ENCODE peak calls at places on chromosome 21, in six cellular contexts. One of them, this sample, is unnamed.

GRCh38 chr21:46561448-46562095 is 43.3 kb downstream of the S100B start:
- DNase-seq in fibroblast of lung: no peak
- DNase-seq in MM.1S: no peak
- DNase-seq in IMR-90: no peak
- DNase-seq in PC-3: no peak
- DNase-seq in H1: no peak
- DNase-seq in this sample: no peak

GRCh38 chr21:42255825-42256224 is 36.9 kb downstream of the ABCG1 start:
- DNase-seq in fibroblast of lung: no peak
- DNase-seq in MM.1S: no peak
- DNase-seq in PC-3: no peak
- DNase-seq in H1: no peak
- DNase-seq in IMR-90: no peak
- DNase-seq in this sample: no peak

GRCh38 chr21:46413365-46413696 is 45.4 kb upstream of the DIP2A start:
- DNase-seq in MM.1S: no peak
- DNase-seq in PC-3: no peak
- DNase-seq in IMR-90: no peak
- DNase-seq in fibroblast of lung: no peak
- DNase-seq in H1: no peak
- DNase-seq in this sample: no peak

GRCh38 chr21:38140192-38140905 is 116.4 kb upstream of the KCNJ15 start:
- DNase-seq in MM.1S: no peak
- DNase-seq in fibroblast of lung: peak; percentile 25
- DNase-seq in H1: no peak
- DNase-seq in PC-3: peak; percentile 30
- DNase-seq in IMR-90: peak; percentile 25
- DNase-seq in this sample: peak; percentile 48

GRCh38 chr21:39611547-39612190 is 1.1 kb upstream of the B3GALT5 start:
- DNase-seq in IMR-90: no peak
- DNase-seq in fibroblast of lung: peak; percentile 29
- DNase-seq in PC-3: no peak
- DNase-seq in H1: no peak
- DNase-seq in MM.1S: no peak
- DNase-seq in this sample: no peak

GRCh38 chr21:25561668-25562641 is 45.3 kb downstream of the MRPL39 start:
- DNase-seq in IMR-90: peak; percentile 82
- DNase-seq in MM.1S: peak; percentile 39
- DNase-seq in H1: no peak
- DNase-seq in fibroblast of lung: peak; percentile 82
- DNase-seq in PC-3: no peak
- DNase-seq in this sample: peak; percentile 81

GRCh38 chr21:42066521-42066920 is 4.6 kb upstream of the UMODL1 start:
- DNase-seq in IMR-90: no peak
- DNase-seq in H1: no peak
- DNase-seq in fibroblast of lung: no peak
- DNase-seq in PC-3: no peak
- DNase-seq in MM.1S: no peak
- DNase-seq in this sample: no peak

GRCh38 chr21:31609081-31609480 is 50.4 kb upstream of the SOD1 start:
- DNase-seq in IMR-90: no peak
- DNase-seq in MM.1S: no peak
- DNase-seq in PC-3: no peak
- DNase-seq in fibroblast of lung: no peak
- DNase-seq in H1: peak; percentile 21
- DNase-seq in this sample: no peak

GRCh38 chr21:41598561-41599511 is 90.9 kb upstream of the TMPRSS2 start:
- DNase-seq in H1: no peak
- DNase-seq in MM.1S: no peak
- DNase-seq in IMR-90: no peak
- DNase-seq in fibroblast of lung: no peak
- DNase-seq in PC-3: no peak
- DNase-seq in this sample: no peak

GRCh38 chr21:26495283-26495849 is 77.7 kb downstream of the CYYR1 start:
- DNase-seq in MM.1S: no peak
- DNase-seq in PC-3: no peak
- DNase-seq in fibroblast of lung: no peak
- DNase-seq in IMR-90: no peak
- DNase-seq in H1: no peak
- DNase-seq in this sample: no peak

GRCh38 chr21:41095983-41096382 is 72.0 kb upstream of the BACE2 start:
- DNase-seq in MM.1S: no peak
- DNase-seq in fibroblast of lung: no peak
- DNase-seq in H1: no peak
- DNase-seq in IMR-90: no peak
- DNase-seq in PC-3: no peak
- DNase-seq in this sample: no peak

GRCh38 chr21:42526379-42526727 is 12.7 kb downstream of the SLC37A1 start:
- DNase-seq in PC-3: no peak
- DNase-seq in H1: no peak
- DNase-seq in MM.1S: no peak
- DNase-seq in fibroblast of lung: no peak
- DNase-seq in IMR-90: no peak
- DNase-seq in this sample: no peak

GRCh38 chr21:18070392-18070791 is 174.2 kb upstream of the CHODL start:
- DNase-seq in H1: no peak
- DNase-seq in fibroblast of lung: no peak
- DNase-seq in MM.1S: no peak
- DNase-seq in IMR-90: no peak
- DNase-seq in PC-3: no peak
- DNase-seq in this sample: no peak

GRCh38 chr21:41425954-41426655 is at the start of gene MX1:
- DNase-seq in H1: no peak
- DNase-seq in PC-3: peak; percentile 55
- DNase-seq in IMR-90: peak; percentile 10
- DNase-seq in MM.1S: peak; percentile 98
- DNase-seq in fibroblast of lung: peak; percentile 36
- DNase-seq in this sample: peak; percentile 73

GRCh38 chr21:41953249-41953830 is 478 bp downstream of the C2CD2 start:
- DNase-seq in MM.1S: no peak
- DNase-seq in IMR-90: no peak
- DNase-seq in H1: no peak
- DNase-seq in fibroblast of lung: no peak
- DNase-seq in PC-3: peak; percentile 23
- DNase-seq in this sample: peak; percentile 56

GRCh38 chr21:10272216-10272615 is 249.2 kb upstream of the TPTE start:
- DNase-seq in MM.1S: no peak
- DNase-seq in fibroblast of lung: no peak
- DNase-seq in PC-3: no peak
- DNase-seq in H1: no peak
- DNase-seq in IMR-90: no peak
- DNase-seq in this sample: no peak

GRCh38 chr21:25080706-25081495 is 526.4 kb downstream of the MRPL39 start:
- DNase-seq in IMR-90: peak; percentile 7
- DNase-seq in H1: no peak
- DNase-seq in PC-3: no peak
- DNase-seq in MM.1S: no peak
- DNase-seq in fibroblast of lung: peak; percentile 78
- DNase-seq in this sample: no peak

GRCh38 chr21:41170442-41170841 is 2.5 kb downstream of the BACE2 start:
- DNase-seq in IMR-90: peak; percentile 34
- DNase-seq in fibroblast of lung: peak; percentile 40
- DNase-seq in PC-3: peak; percentile 71
- DNase-seq in H1: no peak
- DNase-seq in MM.1S: peak; percentile 42
- DNase-seq in this sample: peak; percentile 34

GRCh38 chr21:39825250-39825649 is 42.0 kb upstream of the PCP4 start:
- DNase-seq in MM.1S: no peak
- DNase-seq in H1: no peak
- DNase-seq in fibroblast of lung: no peak
- DNase-seq in IMR-90: no peak
- DNase-seq in PC-3: no peak
- DNase-seq in this sample: no peak

GRCh38 chr21:46509760-46510159 is 51.1 kb downstream of the DIP2A start:
- DNase-seq in MM.1S: no peak
- DNase-seq in fibroblast of lung: no peak
- DNase-seq in H1: no peak
- DNase-seq in IMR-90: peak; percentile 81
- DNase-seq in PC-3: peak; percentile 98
- DNase-seq in this sample: no peak

GRCh38 chr21:41500931-41501381 is 7.0 kb downstream of the TMPRSS2 start:
- DNase-seq in IMR-90: no peak
- DNase-seq in MM.1S: no peak
- DNase-seq in PC-3: no peak
- DNase-seq in fibroblast of lung: no peak
- DNase-seq in H1: no peak
- DNase-seq in this sample: no peak

GRCh38 chr21:30491963-30492428 is at the start of gene KRTAP19-3:
- DNase-seq in PC-3: no peak
- DNase-seq in fibroblast of lung: no peak
- DNase-seq in IMR-90: no peak
- DNase-seq in H1: no peak
- DNase-seq in MM.1S: no peak
- DNase-seq in this sample: no peak

GRCh38 chr21:16942703-16943102 is 570.1 kb upstream of the CXADR start:
- DNase-seq in PC-3: peak; percentile 6
- DNase-seq in fibroblast of lung: peak; percentile 29
- DNase-seq in MM.1S: peak; percentile 43
- DNase-seq in IMR-90: peak; percentile 17
- DNase-seq in H1: peak; percentile 43
- DNase-seq in this sample: peak; percentile 18

GRCh38 chr21:41133896-41134522 is 34.0 kb upstream of the BACE2 start:
- DNase-seq in MM.1S: peak; percentile 59
- DNase-seq in fibroblast of lung: peak; percentile 52
- DNase-seq in H1: no peak
- DNase-seq in PC-3: peak; percentile 53
- DNase-seq in IMR-90: peak; percentile 54
- DNase-seq in this sample: peak; percentile 67

GRCh38 chr21:30408782-30409494 is 13.1 kb downstream of the KRTAP13-1 start:
- DNase-seq in IMR-90: no peak
- DNase-seq in fibroblast of lung: peak; percentile 9
- DNase-seq in PC-3: peak; percentile 93
- DNase-seq in MM.1S: peak; percentile 68
- DNase-seq in H1: peak; percentile 95
- DNase-seq in this sample: no peak

GRCh38 chr21:16195476-16195875 is 465.7 kb downstream of the USP25 start:
- DNase-seq in IMR-90: peak; percentile 70
- DNase-seq in H1: no peak
- DNase-seq in MM.1S: peak; percentile 57
- DNase-seq in fibroblast of lung: peak; percentile 74
- DNase-seq in PC-3: no peak
- DNase-seq in this sample: peak; percentile 80

GRCh38 chr21:26469789-26470188 is 103.3 kb downstream of the CYYR1 start:
- DNase-seq in PC-3: peak; percentile 71
- DNase-seq in fibroblast of lung: peak; percentile 80
- DNase-seq in MM.1S: no peak
- DNase-seq in IMR-90: peak; percentile 50
- DNase-seq in H1: no peak
- DNase-seq in this sample: peak; percentile 88

GRCh38 chr21:41361786-41362604 is at the start of gene MX2:
- DNase-seq in MM.1S: peak; percentile 89
- DNase-seq in PC-3: peak; percentile 48
- DNase-seq in IMR-90: peak; percentile 81
- DNase-seq in fibroblast of lung: peak; percentile 88
- DNase-seq in H1: no peak
- DNase-seq in this sample: peak; percentile 81

GRCh38 chr21:33061233-33061632 is 8.7 kb upstream of the OLIG1 start:
- DNase-seq in MM.1S: no peak
- DNase-seq in fibroblast of lung: no peak
- DNase-seq in IMR-90: no peak
- DNase-seq in PC-3: no peak
- DNase-seq in H1: no peak
- DNase-seq in this sample: no peak
- H3K27me3 ChIP-seq in MM.1S: no peaks in the 10 kb centered on the region
- H3K27me3 ChIP-seq in fibroblast of lung: peaks cover 35% of the 10 kb centered on the region
- H3K27me3 ChIP-seq in IMR-90: peaks cover 60% of the 10 kb centered on the region
- H3K27me3 ChIP-seq in PC-3: peaks cover 67% of the 10 kb centered on the region
- H3K27me3 ChIP-seq in H1: peaks cover 38% of the 10 kb centered on the region
- H3K27me3 ChIP-seq in this sample: peaks cover 87% of the 10 kb centered on the region

GRCh38 chr21:34836933-34837505 is 168.2 kb downstream of the CLIC6 start:
- DNase-seq in PC-3: no peak
- DNase-seq in fibroblast of lung: no peak
- DNase-seq in MM.1S: no peak
- DNase-seq in IMR-90: no peak
- DNase-seq in H1: no peak
- DNase-seq in this sample: peak; percentile 32
- H3K4me3 ChIP-seq in PC-3: peak overlapping the region; percentile 7
- H3K4me3 ChIP-seq in fibroblast of lung: peak overlapping the region; percentile 93
- H3K4me3 ChIP-seq in MM.1S: no peak overlapping the region
- H3K4me3 ChIP-seq in IMR-90: no peak overlapping the region
- H3K4me3 ChIP-seq in H1: no peak overlapping the region
- H3K4me3 ChIP-seq in this sample: peak overlapping the region; percentile 91

DNA sequence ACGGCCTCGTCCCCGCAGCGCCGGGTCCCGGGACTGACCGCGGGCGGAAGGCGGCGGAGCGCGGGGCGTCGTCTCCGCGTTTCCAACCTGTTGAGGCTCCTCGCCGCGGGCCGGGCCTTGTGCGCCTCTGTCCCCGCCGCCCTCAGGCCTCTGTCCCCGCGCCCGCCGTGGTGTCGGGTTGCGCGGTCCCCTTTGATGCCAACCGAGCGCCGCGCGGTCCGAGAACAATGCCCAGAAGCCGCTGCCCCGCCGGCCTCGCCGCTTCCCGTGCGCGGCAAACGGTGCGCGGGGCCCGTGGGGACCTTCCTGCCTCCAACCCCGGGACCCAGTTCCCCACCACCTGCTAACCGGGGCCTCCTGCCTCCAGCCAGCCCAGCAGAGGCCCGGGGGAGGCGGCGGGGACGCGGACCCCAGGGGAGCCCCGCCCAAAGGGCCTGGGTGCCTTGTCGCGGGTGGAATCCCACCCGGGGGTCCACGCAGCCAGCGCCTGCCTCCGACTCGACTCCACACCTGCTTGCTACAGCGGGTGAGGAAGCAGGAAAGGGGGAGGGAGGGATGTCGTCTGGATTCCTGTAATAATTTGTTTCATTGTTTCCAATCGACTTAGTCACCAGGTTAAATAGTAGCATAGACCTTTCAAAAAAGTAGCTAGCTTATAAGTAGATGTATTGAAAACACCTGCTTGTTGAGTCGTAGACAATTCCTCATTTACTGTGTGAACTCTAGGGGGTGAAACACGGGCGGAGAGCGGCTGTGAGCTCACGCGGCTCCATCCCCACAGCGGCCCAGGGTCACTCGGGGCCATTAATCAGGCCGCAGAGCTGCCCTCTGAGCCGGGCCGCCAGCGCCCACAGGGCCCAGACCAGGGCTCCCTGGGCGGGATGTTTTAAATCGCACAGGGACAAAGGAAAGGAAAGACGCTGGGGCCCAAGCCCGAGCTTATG is 1.1 kb downstream of the COL18A1 start:
- DNase-seq in IMR-90: peak; percentile 44
- DNase-seq in PC-3: peak; percentile 63
- DNase-seq in H1: no peak
- DNase-seq in MM.1S: no peak
- DNase-seq in fibroblast of lung: peak; percentile 68
- DNase-seq in this sample: peak; percentile 71
- H3K9ac ChIP-seq in IMR-90: peak overlapping the region; percentile 58
- H3K9ac ChIP-seq in PC-3: peak overlapping the region; percentile 77
- H3K9ac ChIP-seq in H1: peak overlapping the region; percentile 70
- H3K9ac ChIP-seq in MM.1S: no peak overlapping the region
- H3K9ac ChIP-seq in fibroblast of lung: peak overlapping the region; percentile 74
- H3K9ac ChIP-seq in this sample: peak overlapping the region; percentile 64

DNA sequence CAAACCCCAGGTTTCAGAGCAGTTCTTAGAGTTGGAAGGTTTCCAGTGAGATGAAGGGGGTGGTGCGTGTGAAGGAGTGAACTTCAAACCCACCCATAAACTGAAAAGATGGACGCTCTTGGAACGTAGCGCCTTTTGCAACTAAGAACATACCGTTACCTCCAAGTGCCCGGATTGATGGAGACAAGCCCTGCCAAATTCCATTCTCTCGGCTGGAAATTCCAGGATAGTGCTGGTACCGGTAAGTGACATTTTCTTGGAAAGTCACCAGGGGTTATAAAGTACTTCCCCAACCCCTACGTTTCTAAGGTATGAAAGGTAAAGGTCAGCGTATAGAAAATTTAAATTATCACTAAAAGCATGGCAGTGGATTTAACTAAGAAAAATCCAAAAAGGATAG is 91.6 kb upstream of the CLDN14 start:
- DNase-seq in H1: no peak
- DNase-seq in fibroblast of lung: no peak
- DNase-seq in IMR-90: no peak
- DNase-seq in MM.1S: no peak
- DNase-seq in PC-3: no peak
- DNase-seq in this sample: no peak
- H3K27me3 ChIP-seq in H1: no peaks in the 10 kb centered on the region
- H3K27me3 ChIP-seq in fibroblast of lung: peaks cover 4% of the 10 kb centered on the region
- H3K27me3 ChIP-seq in IMR-90: peaks cover 42% of the 10 kb centered on the region
- H3K27me3 ChIP-seq in MM.1S: no peaks in the 10 kb centered on the region
- H3K27me3 ChIP-seq in PC-3: no peaks in the 10 kb centered on the region
- H3K27me3 ChIP-seq in this sample: peaks cover 73% of the 10 kb centered on the region

This sample was measured in adipocyte.